ENCODE peak calls at places on chromosomes 1 and 21, in five cellular contexts. I, P, S, J and X are unnamed samples.

GRCh38 chr1:44895919-44896734 is 53.1 kb upstream of the PTCH2 start:
- DNase-seq in I (no peak), P (no peak), S (no peak), J (peak), X (no peak)

GRCh38 chr1:157162345-157162744 is 24.1 kb upstream of the ETV3 start:
- DNase-seq in I (no peak), P (no peak), S (no peak), J (no peak), X (no peak)

GRCh38 chr1:26336477-26337205 is 17.3 kb downstream of the CRYBG2 start:
- DNase-seq in I (peak), P (no peak), S (peak), J (no peak), X (no peak)

GRCh38 chr1:92992066-92992465 is 30.8 kb upstream of the DIPK1A start:
- DNase-seq in I (peak), P (no peak), S (no peak), J (peak), X (no peak)

GRCh38 chr1:41028034-41028642 is 6.6 kb upstream of the SLFNL1 start:
- DNase-seq in I (no peak), P (no peak), S (no peak), J (no peak), X (no peak)

GRCh38 chr1:185853739-185854138 is 119.5 kb downstream of the HMCN1 start:
- DNase-seq in I (peak), P (peak), S (no peak), J (peak), X (peak)

GRCh38 chr21:44428281-44428942 is 26.9 kb upstream of the LRRC3 start:
- DNase-seq in I (peak), P (no peak), S (no peak), J (no peak), X (no peak)

GRCh38 chr1:30704271-30704670 is 19.1 kb downstream of the MATN1 start:
- DNase-seq in I (peak), P (no peak), S (no peak), J (peak), X (no peak)

GRCh38 chr1:93000291-93000690 is 39.0 kb upstream of the DIPK1A start:
- DNase-seq in I (no peak), P (no peak), S (no peak), J (no peak), X (no peak)

GRCh38 chr1:14267991-14268390 is 330.5 kb upstream of the KAZN start:
- DNase-seq in I (no peak), P (peak), S (no peak), J (no peak), X (no peak)

GRCh38 chr1:247551716-247552115 is 2.8 kb downstream of the GCSAML start:
- DNase-seq in I (peak), P (no peak), S (no peak), J (no peak), X (no peak)

GRCh38 chr1:24995661-24996060 is 65.6 kb upstream of the RUNX3 start:
- DNase-seq in I (no peak), P (no peak), S (no peak), J (no peak), X (no peak)

GRCh38 chr1:17865912-17866311 is 110.8 kb downstream of the ACTL8 start:
- DNase-seq in I (peak), P (no peak), S (no peak), J (no peak), X (no peak)

GRCh38 chr1:4617506-4617905 is 36.9 kb upstream of the AJAP1 start:
- DNase-seq in I (no peak), P (no peak), S (no peak), J (no peak), X (no peak)

GRCh38 chr1:93581917-93582850 is 99.5 kb downstream of the BCAR3 start:
- DNase-seq in I (no peak), P (no peak), S (no peak), J (no peak), X (no peak)

GRCh38 chr1:27539901-27540861 is 50.2 kb upstream of the WASF2 start:
- DNase-seq in I (peak), P (peak), S (peak), J (peak), X (no peak)

GRCh38 chr1:110130113-110130591 is 17.9 kb downstream of the UBL4B start:
- DNase-seq in I (peak), P (no peak), S (no peak), J (peak), X (no peak)

GRCh38 chr21:31536138-31536537 is 123.4 kb upstream of the SOD1 start:
- DNase-seq in I (no peak), P (no peak), S (no peak), J (no peak), X (no peak)

GRCh38 chr1:1355376-1355775 is 3.0 kb downstream of the MXRA8 start:
- DNase-seq in I (peak), P (no peak), S (no peak), J (no peak), X (no peak)

GRCh38 chr1:1356166-1356795 is 2.1 kb downstream of the MXRA8 start:
- DNase-seq in I (no peak), P (no peak), S (no peak), J (no peak), X (no peak)

GRCh38 chr1:1358433-1359201 is at the start of gene MXRA8:
- DNase-seq in I (peak), P (no peak), S (peak), J (peak), X (no peak)

GRCh38 chr1:1357871-1358432 is 403 bp downstream of the MXRA8 start:
- DNase-seq in I (peak), P (no peak), S (no peak), J (no peak), X (no peak)

DNA sequence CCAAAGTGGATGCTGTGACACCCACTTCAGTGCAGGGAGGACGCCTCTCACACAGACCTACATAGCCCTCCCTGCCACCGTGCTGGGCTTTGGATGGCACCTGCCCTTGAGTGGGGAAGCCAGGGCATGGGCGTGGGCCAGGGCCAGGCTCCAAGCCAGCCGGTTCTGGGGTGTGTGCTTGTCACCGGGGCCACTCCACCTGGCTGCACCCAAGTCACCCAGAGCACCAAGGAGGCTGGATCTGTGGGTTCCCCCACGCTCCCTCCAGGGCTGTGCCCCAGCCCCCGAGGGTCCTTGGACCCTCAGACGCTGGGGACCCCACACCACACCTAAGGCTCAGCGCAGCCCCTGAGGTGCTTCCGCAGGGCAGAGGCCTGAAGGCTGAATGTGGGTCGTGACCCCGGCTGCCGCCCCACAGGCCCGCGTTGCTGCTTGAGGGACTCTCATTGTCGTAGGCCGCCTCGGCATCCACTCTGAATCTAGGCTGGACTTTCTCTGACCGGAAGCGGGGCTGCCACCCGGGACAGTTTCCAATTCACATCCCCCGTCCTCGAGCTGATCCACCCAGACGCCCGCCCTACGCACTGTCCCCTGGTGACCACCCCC is 1.5 kb downstream of the MXRA8 start:
- DNase-seq in I (peak), P (no peak), S (no peak), J (no peak), X (no peak)
- H3K4me3 ChIP-seq in I (peak), P (peak), S (peak), J (peak), X (peak)

DNA sequence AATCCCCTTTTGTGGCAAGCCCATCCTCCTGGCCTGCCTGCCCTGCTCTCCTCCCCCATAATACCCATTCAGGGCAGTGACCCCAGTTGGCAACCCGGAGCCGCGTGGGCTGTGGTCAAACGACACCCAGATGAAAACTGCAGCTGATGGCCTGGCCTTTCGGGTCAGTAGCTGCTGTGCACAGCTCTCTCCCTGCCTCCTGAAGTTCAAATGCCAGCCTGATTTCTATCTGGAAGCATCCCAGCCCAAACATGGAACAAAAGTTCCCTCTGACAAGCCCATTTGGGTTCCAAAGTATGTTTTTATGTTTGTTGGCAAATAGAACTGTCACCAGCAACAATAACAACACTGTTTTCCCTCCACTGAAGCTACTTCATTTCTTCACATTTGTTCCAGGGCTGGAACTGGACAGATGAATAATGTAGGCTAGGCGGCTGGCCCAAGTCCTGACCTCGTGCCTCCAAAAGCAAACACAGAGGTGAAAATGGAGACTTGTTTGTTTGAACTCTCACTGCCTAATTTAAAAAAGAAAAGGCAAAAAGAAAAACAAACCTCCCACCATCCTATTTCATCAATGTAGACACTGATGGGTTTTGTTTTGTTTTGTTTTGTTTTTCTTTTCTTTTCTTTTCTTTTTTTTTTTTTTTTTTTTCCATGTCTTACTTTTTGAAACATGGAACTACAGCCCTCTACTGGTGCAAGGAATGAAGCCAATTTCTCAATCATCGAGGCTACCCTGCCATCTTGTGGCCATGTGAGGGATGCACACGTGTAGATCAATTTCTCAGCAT is 179.0 kb downstream of the ADSS2 start:
- DNase-seq in I (peak), P (peak), S (peak), J (peak), X (peak)
- H3K4me3 ChIP-seq in I (peak), P (no peak), S (no peak), J (no peak), X (no peak)

DNA sequence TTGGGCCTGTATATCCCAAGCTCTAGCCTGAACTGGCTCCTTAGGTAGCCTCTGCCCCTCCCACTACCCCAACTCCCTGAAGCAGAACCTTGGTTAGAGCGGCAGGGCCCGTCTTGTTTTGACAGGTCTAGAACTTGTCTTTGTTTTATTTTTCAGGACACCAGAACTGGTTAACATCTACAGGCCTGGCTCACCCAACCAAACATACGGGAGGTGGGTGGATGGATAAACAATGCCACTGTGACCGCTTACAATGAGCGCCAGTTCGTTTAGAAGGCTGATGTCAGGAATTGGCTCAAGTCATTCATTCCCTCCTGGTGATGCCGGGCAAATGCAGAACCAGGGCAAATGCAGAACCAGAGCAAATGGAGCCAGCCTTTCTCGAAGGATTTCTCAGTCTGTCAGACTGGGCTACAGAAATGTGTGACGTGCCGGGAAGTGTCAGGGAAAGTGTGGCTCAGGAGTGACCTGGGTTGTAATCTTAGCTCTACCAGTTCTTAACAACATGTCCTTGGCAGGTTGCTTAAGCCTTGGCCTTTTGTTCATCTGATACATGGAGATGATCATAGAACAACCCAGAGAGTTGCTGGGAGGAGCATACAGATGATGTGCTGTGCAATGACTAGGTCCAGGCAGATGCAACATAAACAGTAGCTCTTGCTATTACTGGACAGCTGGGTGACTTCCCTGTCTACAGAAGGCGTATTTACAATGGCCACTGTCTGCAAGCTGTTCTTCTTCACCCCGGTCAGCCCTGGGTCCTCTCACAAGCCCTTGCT is 30.5 kb upstream of the BTG2 start:
- DNase-seq in I (peak), P (no peak), S (no peak), J (peak), X (no peak)
- H3K4me3 ChIP-seq in I (no peak), P (no peak), S (no peak), J (no peak), X (no peak)

GRCh38 chr1:10960954-10961833 is 51.3 kb upstream of the TARDBP start:
- DNase-seq in I (peak), P (peak), S (peak), J (peak), X (no peak)

GRCh38 chr1:10958614-10959013 is 53.8 kb upstream of the TARDBP start:
- DNase-seq in I (no peak), P (no peak), S (no peak), J (no peak), X (no peak)

GRCh38 chr1:10962483-10962882 is 50.0 kb upstream of the TARDBP start:
- DNase-seq in I (no peak), P (no peak), S (no peak), J (no peak), X (no peak)

GRCh38 chr1:10957151-10957550 is 55.3 kb upstream of the TARDBP start:
- DNase-seq in I (no peak), P (no peak), S (no peak), J (no peak), X (no peak)

DNA sequence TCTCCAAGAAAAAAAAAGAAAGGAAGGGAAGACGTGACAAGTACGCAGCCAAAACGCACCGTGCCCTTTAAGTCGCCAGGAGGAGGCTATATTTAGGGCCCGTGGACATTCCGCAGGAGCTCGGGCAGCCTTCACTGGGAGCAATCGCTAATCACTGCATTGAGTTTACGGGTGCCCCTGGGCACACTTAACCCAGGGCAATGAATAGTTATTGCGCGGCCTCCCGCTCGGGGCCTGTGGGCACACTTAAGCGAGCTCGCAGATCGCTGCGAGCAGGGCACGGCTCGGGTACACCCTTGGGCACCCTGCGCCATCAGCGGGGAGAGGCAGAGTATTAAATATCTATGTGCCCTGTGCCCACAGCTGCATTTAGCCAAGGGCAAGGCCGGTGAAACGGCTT is 52.0 kb upstream of the TARDBP start:
- DNase-seq in I (no peak), P (no peak), S (no peak), J (no peak), X (no peak)
- H3K4me3 ChIP-seq in I (no peak), P (no peak), S (no peak), J (no peak), X (no peak)

GRCh38 chr1:227140376-227140775 is 177.9 kb downstream of the CDC42BPA start:
- DNase-seq in I (no peak), P (no peak), S (no peak), J (no peak), X (no peak)
- H3K4me3 ChIP-seq in I (no peak), P (no peak), S (no peak), J (no peak), X (no peak)

GRCh38 chr1:87337606-87338005 is 8.9 kb downstream of the LMO4 start:
- DNase-seq in I (no peak), P (no peak), S (no peak), J (no peak), X (no peak)

GRCh38 chr1:87335175-87335992 is 6.7 kb downstream of the LMO4 start:
- DNase-seq in I (peak), P (no peak), S (peak), J (peak), X (no peak)

GRCh38 chr1:87334351-87335174 is 5.9 kb downstream of the LMO4 start:
- DNase-seq in I (peak), P (no peak), S (peak), J (peak), X (no peak)

GRCh38 chr1:87333692-87334347 is 5.1 kb downstream of the LMO4 start:
- DNase-seq in I (peak), P (no peak), S (no peak), J (peak), X (no peak)

DNA sequence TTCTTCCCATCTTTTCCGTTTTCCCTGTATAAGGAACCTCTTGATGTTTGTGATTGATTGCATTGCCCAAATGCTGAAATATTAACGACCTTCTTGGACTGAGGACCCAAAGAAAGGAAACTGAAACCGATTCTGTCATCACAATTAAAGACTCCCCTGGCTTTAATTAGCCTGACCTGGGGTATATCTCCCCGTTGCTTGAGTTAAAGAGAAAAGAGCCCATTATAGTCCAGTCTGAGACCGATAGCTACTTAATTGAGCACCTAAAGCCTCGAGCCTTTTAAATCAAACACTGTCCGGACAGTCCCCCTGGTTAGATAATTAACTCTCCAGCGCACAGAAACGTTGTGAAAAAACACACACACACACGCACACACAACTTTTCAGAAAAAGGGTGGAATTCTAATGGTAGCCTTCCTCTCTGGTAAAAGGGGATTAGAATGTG is 8.0 kb downstream of the LMO4 start:
- DNase-seq in I (peak), P (no peak), S (no peak), J (peak), X (no peak)
- H3K4me3 ChIP-seq in I (peak), P (no peak), S (peak), J (peak), X (no peak)

GRCh38 chr1:37556712-37557196 is at the start of gene DNALI1:
- DNase-seq in I (peak), P (peak), S (peak), J (peak), X (peak)
- H3K4me3 ChIP-seq in I (peak), P (peak), S (no peak), J (peak), X (peak)

GRCh38 chr1:228464487-228464983 is 22.6 kb upstream of the RNF187 start:
- DNase-seq in I (peak), P (no peak), S (peak), J (peak), X (peak)
- H3K4me3 ChIP-seq in I (peak), P (peak), S (no peak), J (peak), X (peak)

GRCh38 chr1:156129687-156130577 is 15.4 kb downstream of the LMNA start:
- DNase-seq in I (peak), P (peak), S (peak), J (peak), X (peak)
- H3K4me3 ChIP-seq in I (peak), P (no peak), S (no peak), J (peak), X (peak)